ENCODE peak calls at places on chromosome 21, in eight cellular contexts. Q, A, Y, L, P, E, D and I are unnamed samples.
A peak's percentile ranks its signal among the peaks of the same experiment; 100 is the strongest.

GRCh38 chr21:42437786-42438185 is 34.1 kb downstream of the UBASH3A start:
- DNase-seq in Q (no peak), A (no peak), Y (no peak), L (peak; percentile 87), P (no peak), E (no peak), D (no peak), I (no peak)

GRCh38 chr21:21084179-21084578 is 86.0 kb downstream of the NCAM2 start:
- DNase-seq in Q (no peak), A (no peak), Y (no peak), L (no peak), P (no peak), E (no peak), D (no peak), I (no peak)

GRCh38 chr21:26795866-26796329 is 49.3 kb downstream of the ADAMTS1 start:
- DNase-seq in Q (peak; percentile 80), A (no peak), Y (peak; percentile 32), L (no peak), P (peak; percentile 95), E (no peak), D (no peak), I (peak; percentile 45)

GRCh38 chr21:25039461-25040380 is 567.6 kb downstream of the MRPL39 start:
- DNase-seq in Q (no peak), A (no peak), Y (no peak), L (no peak), P (no peak), E (no peak), D (no peak), I (no peak)

GRCh38 chr21:41564871-41565281 is 56.9 kb upstream of the TMPRSS2 start:
- DNase-seq in Q (no peak), A (no peak), Y (no peak), L (no peak), P (no peak), E (no peak), D (no peak), I (no peak)

GRCh38 chr21:41779659-41780058 is 12.8 kb upstream of the RIPK4 start:
- DNase-seq in Q (no peak), A (no peak), Y (no peak), L (peak; percentile 36), P (no peak), E (no peak), D (no peak), I (no peak)

GRCh38 chr21:45624356-45624854 is 19.1 kb upstream of the PCBP3 start:
- DNase-seq in Q (no peak), A (no peak), Y (no peak), L (peak; percentile 13), P (no peak), E (no peak), D (no peak), I (no peak)

GRCh38 chr21:7933923-7934322 is 2587.5 kb upstream of the TPTE start:
- DNase-seq in Q (no peak), A (no peak), Y (no peak), L (no peak), P (no peak), E (no peak), D (no peak), I (no peak)

GRCh38 chr21:45788635-45789506 is 145.3 kb downstream of the PCBP3 start:
- DNase-seq in Q (no peak), A (no peak), Y (no peak), L (no peak), P (no peak), E (no peak), D (no peak), I (no peak)

GRCh38 chr21:36606292-36606982 is 92.5 kb upstream of the SIM2 start:
- DNase-seq in Q (no peak), A (no peak), Y (no peak), L (no peak), P (no peak), E (no peak), D (no peak), I (no peak)

GRCh38 chr21:45835301-45836267 is 146.0 kb upstream of the COL6A1 start:
- DNase-seq in Q (no peak), A (no peak), Y (peak; percentile 64), L (no peak), P (no peak), E (no peak), D (no peak), I (no peak)

GRCh38 chr21:39680216-39680615 is 64.8 kb upstream of the IGSF5 start:
- DNase-seq in Q (no peak), A (no peak), Y (no peak), L (no peak), P (no peak), E (no peak), D (no peak), I (no peak)

GRCh38 chr21:40049031-40049958 is 182.1 kb downstream of the PCP4 start:
- DNase-seq in Q (peak; percentile 42), A (no peak), Y (no peak), L (no peak), P (no peak), E (no peak), D (peak; percentile 40), I (peak; percentile 82)

GRCh38 chr21:45496151-45496967 is 45.9 kb downstream of the SLC19A1 start:
- DNase-seq in Q (no peak), A (no peak), Y (no peak), L (no peak), P (peak; percentile 21), E (no peak), D (no peak), I (no peak)

GRCh38 chr21:14889080-14889805 is 175.6 kb downstream of the NRIP1 start:
- DNase-seq in Q (no peak), A (no peak), Y (no peak), L (no peak), P (no peak), E (no peak), D (no peak), I (no peak)

GRCh38 chr21:21007606-21008005 is 9.4 kb downstream of the NCAM2 start:
- DNase-seq in Q (no peak), A (no peak), Y (no peak), L (no peak), P (no peak), E (no peak), D (no peak), I (no peak)

GRCh38 chr21:41316200-41316599 is 401 bp upstream of the FAM3B start:
- DNase-seq in Q (no peak), A (no peak), Y (no peak), L (no peak), P (no peak), E (no peak), D (no peak), I (no peak)

GRCh38 chr21:45834821-45835293 is 146.7 kb upstream of the COL6A1 start:
- DNase-seq in Q (no peak), A (no peak), Y (no peak), L (no peak), P (no peak), E (no peak), D (no peak), I (no peak)

GRCh38 chr21:45642122-45642813 is 1.3 kb upstream of the PCBP3 start:
- DNase-seq in Q (no peak), A (peak; percentile 22), Y (no peak), L (no peak), P (peak; percentile 67), E (peak; percentile 42), D (no peak), I (no peak)

GRCh38 chr21:27817061-27817460 is 850.2 kb upstream of the ADAMTS5 start:
- DNase-seq in Q (no peak), A (no peak), Y (no peak), L (no peak), P (no peak), E (no peak), D (no peak), I (no peak)

GRCh38 chr21:27820342-27820741 is 853.5 kb upstream of the ADAMTS5 start:
- DNase-seq in Q (no peak), A (no peak), Y (no peak), L (no peak), P (no peak), E (no peak), D (no peak), I (no peak)

GRCh38 chr21:27819299-27819698 is 852.4 kb upstream of the ADAMTS5 start:
- DNase-seq in Q (no peak), A (no peak), Y (no peak), L (no peak), P (no peak), E (no peak), D (no peak), I (no peak)

GRCh38 chr21:27818847-27819246 is 852.0 kb upstream of the ADAMTS5 start:
- DNase-seq in Q (no peak), A (no peak), Y (no peak), L (no peak), P (no peak), E (no peak), D (no peak), I (no peak)

GRCh38 chr21:27817902-27818623 is 851.2 kb upstream of the ADAMTS5 start:
- DNase-seq in Q (no peak), A (no peak), Y (no peak), L (no peak), P (no peak), E (no peak), D (no peak), I (no peak)
- H3K9me3 ChIP-seq in Q (no peaks in the 10 kb centered on the region), A (no peaks in the 10 kb centered on the region), Y (no peaks in the 10 kb centered on the region), L (no peaks in the 10 kb centered on the region), P (no peaks in the 10 kb centered on the region), E (no peaks in the 10 kb centered on the region), D (no peaks in the 10 kb centered on the region), I (no peaks in the 10 kb centered on the region)

GRCh38 chr21:34362136-34362444 is 1.7 kb upstream of the KCNE2 start:
- DNase-seq in Q (no peak), A (no peak), Y (no peak), L (no peak), P (no peak), E (no peak), D (no peak), I (no peak)
- TF ChIP-seq CTCF in Q (no peak), A (peak; percentile 59), Y (no peak), L (peak; percentile 13), P (no peak), E (peak; percentile 16), D (no peak), I (no peak)

GRCh38 chr21:28345934-28346333 is 646.7 kb downstream of the LTN1 start:
- DNase-seq in Q (no peak), A (no peak), Y (no peak), L (no peak), P (no peak), E (no peak), D (no peak), I (no peak)
- H3K9me3 ChIP-seq in Q (no peaks in the 10 kb centered on the region), A (no peaks in the 10 kb centered on the region), Y (no peaks in the 10 kb centered on the region), L (no peaks in the 10 kb centered on the region), P (no peaks in the 10 kb centered on the region), E (no peaks in the 10 kb centered on the region), D (no peaks in the 10 kb centered on the region), I (no peaks in the 10 kb centered on the region)

GRCh38 chr21:17921579-17922530 is 102.7 kb upstream of the C21orf91 start:
- DNase-seq in Q (peak; percentile 61), A (no peak), Y (peak; percentile 28), L (no peak), P (no peak), E (no peak), D (no peak), I (peak; percentile 44)

GRCh38 chr21:17930102-17930501 is 110.9 kb upstream of the C21orf91 start:
- DNase-seq in Q (no peak), A (no peak), Y (peak; percentile 23), L (no peak), P (no peak), E (no peak), D (no peak), I (no peak)

GRCh38 chr21:17925900-17926299 is 106.7 kb upstream of the C21orf91 start:
- DNase-seq in Q (no peak), A (no peak), Y (peak; percentile 28), L (no peak), P (no peak), E (no peak), D (no peak), I (no peak)

GRCh38 chr21:17929514-17929913 is 110.4 kb upstream of the C21orf91 start:
- DNase-seq in Q (no peak), A (no peak), Y (no peak), L (no peak), P (no peak), E (no peak), D (no peak), I (no peak)

GRCh38 chr21:17925000-17925610 is 105.9 kb upstream of the C21orf91 start:
- DNase-seq in Q (peak; percentile 42), A (no peak), Y (peak; percentile 71), L (peak; percentile 83), P (no peak), E (no peak), D (no peak), I (peak; percentile 34)
- TF ChIP-seq CTCF in Q (peak; percentile 63), A (peak; percentile 99), Y (peak; percentile 94), L (peak; percentile 96), P (peak; percentile 17), E (peak; percentile 83), D (peak; percentile 78), I (peak; percentile 89)